ENCODE peak calls at places on chromosomes 2 and 18, in four cellular contexts. One of them, this sample, is unnamed.

GRCh38 chr2:59449264-59449663 is 1104.2 kb downstream of the BCL11A start:
- DNase-seq in K562: no peak
- DNase-seq in GM23338: peak
- DNase-seq in HepG2: no peak
- DNase-seq in this sample: no peak

GRCh38 chr18:57523171-57523956 is 63.1 kb downstream of the FECH start:
- DNase-seq in K562: no peak
- DNase-seq in GM23338: no peak
- DNase-seq in HepG2: no peak
- DNase-seq in this sample: no peak

GRCh38 chr2:55425449-55425848 is 5.8 kb upstream of the CCDC88A start:
- DNase-seq in K562: no peak
- DNase-seq in GM23338: no peak
- DNase-seq in HepG2: no peak
- DNase-seq in this sample: no peak

GRCh38 chr2:238389985-238390682 is 36.6 kb upstream of the ASB1 start:
- DNase-seq in K562: no peak
- DNase-seq in GM23338: no peak
- DNase-seq in HepG2: no peak
- DNase-seq in this sample: no peak

GRCh38 chr18:59672125-59672769 is 25.0 kb downstream of the CCBE1 start:
- DNase-seq in K562: no peak
- DNase-seq in GM23338: no peak
- DNase-seq in HepG2: no peak
- DNase-seq in this sample: no peak

GRCh38 chr2:152560163-152560562 is 157.1 kb downstream of the PRPF40A start:
- DNase-seq in K562: no peak
- DNase-seq in GM23338: no peak
- DNase-seq in HepG2: no peak
- DNase-seq in this sample: no peak

GRCh38 chr2:63378589-63378988 is 209.7 kb downstream of the WDPCP start:
- DNase-seq in K562: no peak
- DNase-seq in GM23338: no peak
- DNase-seq in HepG2: no peak
- DNase-seq in this sample: no peak

GRCh38 chr2:47344890-47345583 is 57.9 kb upstream of the MSH2 start:
- DNase-seq in K562: peak
- DNase-seq in GM23338: peak
- DNase-seq in HepG2: peak
- DNase-seq in this sample: peak

GRCh38 chr2:186695081-186695756 is 1.4 kb downstream of the FAM171B start:
- DNase-seq in K562: no peak
- DNase-seq in GM23338: no peak
- DNase-seq in HepG2: no peak
- DNase-seq in this sample: no peak

GRCh38 chr18:56019156-56019555 is 431.2 kb upstream of the TCF4 start:
- DNase-seq in K562: no peak
- DNase-seq in GM23338: no peak
- DNase-seq in HepG2: no peak
- DNase-seq in this sample: no peak

GRCh38 chr2:3349211-3349693 is 28.4 kb downstream of the EIPR1 start:
- DNase-seq in K562: no peak
- DNase-seq in GM23338: no peak
- DNase-seq in HepG2: no peak
- DNase-seq in this sample: no peak

GRCh38 chr2:232890536-232890895 is 20.5 kb downstream of the SNORC start:
- DNase-seq in K562: no peak
- DNase-seq in GM23338: no peak
- DNase-seq in HepG2: no peak
- DNase-seq in this sample: no peak

GRCh38 chr18:48663096-48663930 is 124.5 kb downstream of the CTIF start:
- DNase-seq in K562: no peak
- DNase-seq in GM23338: no peak
- DNase-seq in HepG2: no peak
- DNase-seq in this sample: no peak

GRCh38 chr2:174192664-174193063 is 55.7 kb downstream of the OLA1 start:
- DNase-seq in K562: no peak
- DNase-seq in GM23338: no peak
- DNase-seq in HepG2: no peak
- DNase-seq in this sample: no peak

GRCh38 chr2:174198846-174199564 is 49.3 kb downstream of the OLA1 start:
- DNase-seq in K562: no peak
- DNase-seq in GM23338: peak
- DNase-seq in HepG2: no peak
- DNase-seq in this sample: no peak

GRCh38 chr2:174191342-174191886 is 56.9 kb downstream of the OLA1 start:
- DNase-seq in K562: no peak
- DNase-seq in GM23338: no peak
- DNase-seq in HepG2: no peak
- DNase-seq in this sample: no peak

DNA sequence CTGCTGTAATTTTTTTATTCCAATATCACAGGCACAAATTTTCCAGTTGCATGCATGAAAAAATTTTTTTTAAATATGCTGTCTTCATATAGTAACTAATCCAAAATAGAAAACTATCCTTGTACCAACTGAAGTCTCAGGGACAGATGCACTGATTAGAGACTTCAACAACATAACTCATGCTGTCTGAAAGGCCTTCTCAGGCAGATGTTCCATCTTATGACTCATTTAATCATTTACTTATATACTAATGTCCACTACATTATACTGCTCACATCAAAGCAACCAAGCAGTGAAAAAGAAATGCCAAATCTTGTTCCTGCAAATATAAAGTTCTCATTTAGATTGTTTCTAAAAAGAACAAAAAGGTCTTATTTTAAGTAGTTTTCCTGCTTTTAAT is 53.1 kb downstream of the OLA1 start:
- DNase-seq in K562: no peak
- DNase-seq in GM23338: no peak
- DNase-seq in HepG2: no peak
- DNase-seq in this sample: no peak
- TF ChIP-seq CREB1 in K562: no peak
- TF ChIP-seq CREB1 in GM23338: no peak
- TF ChIP-seq CREB1 in HepG2: no peak
- TF ChIP-seq CREB1 in this sample: no peak

DNA sequence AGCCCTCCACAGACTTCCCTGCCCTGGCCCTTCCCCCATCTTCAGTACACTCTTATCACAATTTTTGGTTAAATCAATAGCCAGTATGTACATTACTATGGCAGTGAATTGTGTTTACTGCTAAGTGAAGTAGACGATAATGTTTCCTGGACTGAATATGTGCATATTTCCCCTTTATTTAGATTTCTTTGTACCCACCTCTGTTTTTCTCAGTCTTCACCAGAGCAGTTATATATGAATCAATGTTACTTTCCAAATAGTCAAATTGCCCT is 97.0 kb upstream of the HS6ST1 start:
- DNase-seq in K562: no peak
- DNase-seq in GM23338: no peak
- DNase-seq in HepG2: no peak
- DNase-seq in this sample: no peak
- TF ChIP-seq CREB1 in K562: no peak
- TF ChIP-seq CREB1 in GM23338: no peak
- TF ChIP-seq CREB1 in HepG2: no peak
- TF ChIP-seq CREB1 in this sample: no peak

DNA sequence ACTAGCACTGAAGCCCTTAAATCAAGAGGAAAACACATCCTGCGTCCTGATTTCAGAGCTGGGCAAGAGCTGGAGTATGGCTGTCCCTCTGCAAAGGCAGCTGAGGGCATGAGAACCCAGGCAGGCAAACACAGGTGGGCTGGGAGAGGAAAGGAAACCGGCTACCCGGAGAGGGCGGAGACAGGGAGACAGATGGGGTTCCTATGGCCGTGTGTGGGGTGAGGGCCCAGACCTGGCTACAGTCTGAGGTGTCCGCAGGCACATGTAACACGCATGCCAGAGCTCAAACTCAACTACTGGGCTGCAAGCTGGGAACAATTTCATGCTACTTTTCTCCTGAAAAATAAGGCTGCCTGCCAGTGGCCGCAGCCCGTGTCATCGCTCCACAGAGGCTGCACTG is 2.7 kb downstream of the COPS9 start:
- DNase-seq in K562: no peak
- DNase-seq in GM23338: no peak
- DNase-seq in HepG2: no peak
- DNase-seq in this sample: no peak
- TF ChIP-seq CREB1 in K562: no peak
- TF ChIP-seq CREB1 in GM23338: no peak
- TF ChIP-seq CREB1 in HepG2: no peak
- TF ChIP-seq CREB1 in this sample: no peak

DNA sequence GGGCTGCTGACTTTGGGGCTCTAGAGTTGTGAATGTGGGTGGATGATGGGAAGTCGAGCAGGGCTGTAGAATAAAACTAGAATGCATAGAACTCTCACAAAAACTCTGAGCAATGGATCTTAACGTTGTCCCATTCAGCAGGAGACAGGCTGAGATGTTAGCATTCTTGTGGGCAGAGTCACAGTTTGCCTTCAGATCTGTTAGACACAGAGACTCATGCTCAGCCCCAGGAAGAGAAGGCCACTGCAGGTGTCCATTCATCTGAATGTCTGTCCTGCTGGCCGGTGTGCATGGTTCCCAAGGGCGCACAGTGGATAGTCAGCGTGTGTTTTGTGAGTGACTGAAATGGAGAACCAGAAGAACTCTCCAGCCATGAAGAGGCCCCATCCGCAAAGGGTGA is 111.3 kb downstream of the TSN start:
- DNase-seq in K562: no peak
- DNase-seq in GM23338: no peak
- DNase-seq in HepG2: no peak
- DNase-seq in this sample: no peak
- TF ChIP-seq CREB1 in K562: no peak
- TF ChIP-seq CREB1 in GM23338: no peak
- TF ChIP-seq CREB1 in HepG2: no peak
- TF ChIP-seq CREB1 in this sample: no peak